ENCODE peak calls at places on chromosomes 13 and 19, in five cellular contexts. P is tibial nerve, R is ovary, I is fibroblast of lung, K is GM12878. E is an unnamed sample. For H3K36me3, the result is how much of the 10 kb centered on the place peaks cover.

GRCh38 chr19:8261347-8261746 is 46.8 kb downstream of the CD320 start:
- DNase-seq in P (no peak), R (no peak), I (no peak), K (no peak), E (no peak)

GRCh38 chr19:29528350-29528945 is 2.7 kb downstream of the VSTM2B start:
- DNase-seq in P (no peak), R (peak), I (peak), K (peak), E (peak)

GRCh38 chr19:5690955-5691204 is 785 bp downstream of the RPL36 start:
- DNase-seq in P (no peak), R (no peak), I (no peak), K (no peak), E (no peak)

GRCh38 chr19:54473071-54473941 is at the start of gene CDC42EP5:
- DNase-seq in P (peak), R (peak), I (peak), K (no peak), E (no peak)

GRCh38 chr13:102816633-102817032 is 17.7 kb downstream of the BIVM start:
- DNase-seq in P (no peak), R (no peak), I (peak), K (no peak), E (no peak)

GRCh38 chr19:42283248-42284065 is 14.4 kb downstream of the CIC start:
- DNase-seq in P (peak), R (peak), I (peak), K (peak), E (peak)

GRCh38 chr13:90416519-90416918 is 931.0 kb upstream of the MIR17HG start:
- DNase-seq in P (no peak), R (no peak), I (peak), K (no peak), E (no peak)

GRCh38 chr13:106349080-106349841 is 186.2 kb downstream of the EFNB2 start:
- DNase-seq in P (no peak), R (no peak), I (peak), K (no peak), E (no peak)

GRCh38 chr19:55454787-55455243 is 6.6 kb downstream of the ISOC2 start:
- DNase-seq in P (no peak), R (no peak), I (no peak), K (no peak), E (no peak)

GRCh38 chr13:73158851-73159250 is 100.0 kb downstream of the KLF5 start:
- DNase-seq in P (no peak), R (no peak), I (peak), K (no peak), E (no peak)

GRCh38 chr13:111359237-111359915 is 38.9 kb downstream of the TEX29 start:
- DNase-seq in P (no peak), R (no peak), I (no peak), K (no peak), E (no peak)

GRCh38 chr19:55753401-55753800 is 5.5 kb upstream of the RFPL4A start:
- DNase-seq in P (no peak), R (no peak), I (no peak), K (no peak), E (no peak)

GRCh38 chr19:54523403-54523802 is 20.8 kb downstream of the LAIR2 start:
- DNase-seq in P (no peak), R (no peak), I (peak), K (peak), E (peak)

GRCh38 chr19:51830263-51830662 is 35.3 kb downstream of the FPR3 start:
- DNase-seq in P (no peak), R (no peak), I (no peak), K (no peak), E (no peak)

GRCh38 chr19:55626350-55626749 is 2.0 kb upstream of the ZNF784 start:
- DNase-seq in P (no peak), R (no peak), I (no peak), K (no peak), E (no peak)

GRCh38 chr13:75219479-75220237 is 262.3 kb downstream of the TBC1D4 start:
- DNase-seq in P (peak), R (peak), I (peak), K (peak), E (peak)

GRCh38 chr13:40420160-40420740 is 246.2 kb downstream of the FOXO1 start:
- DNase-seq in P (no peak), R (no peak), I (no peak), K (no peak), E (no peak)

GRCh38 chr13:113887700-113888201 is 23.9 kb upstream of the GAS6 start:
- DNase-seq in P (no peak), R (no peak), I (peak), K (no peak), E (no peak)

GRCh38 chr19:58361900-58362271 is 665 bp downstream of the ZNF497 start:
- DNase-seq in P (no peak), R (peak), I (no peak), K (no peak), E (peak)

GRCh38 chr13:94708031-94708571 is 4.2 kb downstream of the SOX21 start:
- DNase-seq in P (no peak), R (no peak), I (no peak), K (no peak), E (no peak)

GRCh38 chr19:43624933-43625332 is 5.5 kb upstream of the ZNF428 start:
- DNase-seq in P (no peak), R (peak), I (no peak), K (no peak), E (peak)

GRCh38 chr13:72652681-72653080 is 74.7 kb downstream of the MZT1 start:
- DNase-seq in P (no peak), R (no peak), I (peak), K (no peak), E (no peak)

GRCh38 chr13:21402586-21403307 is 56.4 kb downstream of the ZDHHC20 start:
- DNase-seq in P (no peak), R (no peak), I (peak), K (no peak), E (no peak)

GRCh38 chr13:99967884-99968520 is 3.6 kb downstream of the ZIC5 start:
- DNase-seq in P (no peak), R (no peak), I (no peak), K (no peak), E (no peak)

GRCh38 chr13:33092422-33092987 is 76.3 kb downstream of the KL start:
- DNase-seq in P (no peak), R (no peak), I (no peak), K (no peak), E (no peak)

GRCh38 chr19:21463449-21464105 is 41.8 kb upstream of the ZNF429 start:
- DNase-seq in P (no peak), R (peak), I (peak), K (no peak), E (peak)

GRCh38 chr19:29508181-29508580 is 17.6 kb upstream of the VSTM2B start:
- DNase-seq in P (no peak), R (no peak), I (no peak), K (no peak), E (no peak)

GRCh38 chr19:45527731-45528130 is 20.5 kb downstream of the VASP start:
- DNase-seq in P (no peak), R (no peak), I (no peak), K (no peak), E (no peak)

GRCh38 chr13:70189981-70190380 is 81.7 kb upstream of the KLHL1 start:
- DNase-seq in P (no peak), R (no peak), I (no peak), K (no peak), E (no peak)

GRCh38 chr19:51226068-51226467 is 1.2 kb downstream of the CD33 start:
- DNase-seq in P (no peak), R (no peak), I (no peak), K (no peak), E (no peak)

GRCh38 chr19:18435185-18435841 is 2.6 kb downstream of the ISYNA1 start:
- DNase-seq in P (no peak), R (peak), I (no peak), K (no peak), E (no peak)

GRCh38 chr13:30355839-30356238 is 48.5 kb upstream of the KATNAL1 start:
- DNase-seq in P (no peak), R (no peak), I (no peak), K (no peak), E (no peak)
- H3K4me3 ChIP-seq in P (no peak), R (no peak), I (no peak), K (no peak), E (no peak)

DNA sequence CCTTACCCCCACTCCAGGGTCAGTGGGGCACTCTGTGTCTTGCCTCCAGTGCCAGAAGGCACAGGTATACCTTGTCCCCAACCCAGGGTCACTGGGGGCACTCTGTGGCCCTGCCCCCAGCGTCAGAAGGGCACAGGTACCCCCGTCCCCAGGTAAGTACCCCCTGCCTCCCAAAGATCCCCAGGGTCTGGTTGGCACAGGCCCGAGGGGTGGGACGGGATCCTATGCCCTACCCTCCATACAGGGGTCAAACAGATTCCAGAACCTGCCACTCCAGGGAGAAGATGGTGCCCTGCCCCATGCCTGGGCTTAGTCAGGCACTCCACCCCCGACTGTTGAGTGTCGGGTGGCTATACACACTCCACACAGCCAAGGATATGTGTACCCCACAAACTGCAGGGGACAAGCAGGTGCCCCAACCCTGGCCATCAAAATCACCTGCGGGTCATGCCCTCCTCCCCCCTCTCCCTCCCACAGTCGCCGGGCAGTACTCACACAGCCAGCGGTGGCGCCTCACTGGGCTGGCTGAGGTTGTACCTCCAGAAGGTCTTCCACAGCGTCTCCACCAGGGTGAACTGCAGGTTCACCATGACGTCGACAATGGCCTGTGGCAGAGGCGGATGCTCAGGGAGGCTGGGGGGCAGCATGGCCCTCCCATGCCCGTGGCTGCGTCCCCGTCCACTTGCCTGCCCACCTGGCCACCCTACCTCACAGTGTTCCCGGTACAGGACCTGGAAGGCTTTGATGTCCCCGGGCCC is 13.8 kb downstream of the DCAF15 start:
- DNase-seq in P (no peak), R (no peak), I (no peak), K (no peak), E (no peak)
- H3K36me3 ChIP-seq in P (under half), R (under half), I (under half), K (under half), E (under half)

DNA sequence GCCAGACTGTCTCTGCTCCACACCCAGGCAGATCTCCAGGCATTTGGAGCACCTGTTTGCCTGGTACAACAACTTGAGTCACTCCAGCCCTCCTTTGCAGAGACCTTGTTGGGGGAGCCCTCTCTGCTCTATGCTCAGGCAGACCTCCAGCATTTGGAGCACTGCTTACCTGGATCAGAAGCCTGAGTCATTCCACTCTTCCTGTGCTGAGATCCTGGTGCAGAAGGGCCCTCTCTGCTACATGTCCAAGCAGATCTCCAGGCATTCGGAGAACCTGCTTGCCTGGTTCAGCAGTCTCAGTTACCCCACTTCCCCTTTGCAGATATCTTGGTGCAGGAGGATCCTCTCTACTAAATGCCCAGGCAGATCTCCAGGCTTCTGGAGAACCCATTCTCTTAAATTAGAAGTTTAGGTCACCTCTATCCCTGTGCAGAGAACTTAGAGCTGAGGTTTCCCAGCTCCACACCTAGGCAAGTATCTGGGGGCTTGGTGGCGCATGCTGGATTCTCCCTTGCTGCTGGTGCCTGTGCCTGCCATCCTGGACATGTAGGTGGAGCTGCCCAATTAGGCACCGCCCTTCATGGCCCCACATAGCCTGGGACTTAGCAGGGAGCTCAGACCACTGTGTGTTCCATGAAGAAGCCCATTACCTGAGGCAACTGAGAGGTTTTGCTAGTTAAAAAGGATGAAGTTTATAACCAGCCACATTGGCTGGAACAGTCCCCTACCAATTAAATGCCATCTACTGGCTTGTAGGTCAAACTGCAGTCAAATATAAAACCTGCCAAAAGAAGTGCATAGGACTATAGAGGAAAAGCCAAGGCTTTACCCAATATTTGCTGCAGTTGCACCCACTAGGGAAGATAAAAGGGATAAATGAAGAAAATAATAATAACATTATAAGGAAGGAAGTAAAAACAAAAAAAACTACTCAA is 97.6 kb upstream of the SLITRK6 start:
- DNase-seq in P (no peak), R (no peak), I (no peak), K (no peak), E (no peak)
- TF ChIP-seq CTCF in P (no peak), R (no peak), I (peak), K (no peak), E (no peak)

GRCh38 chr19:1503089-1503924 is 9.5 kb downstream of the ADAMTSL5 start:
- DNase-seq in P (no peak), R (no peak), I (no peak), K (no peak), E (peak)
- H3K4me3 ChIP-seq in P (peak), R (no peak), I (peak), K (no peak), E (no peak)

GRCh38 chr19:49106648-49107135 is 7.5 kb upstream of the LIN7B start:
- DNase-seq in P (no peak), R (no peak), I (peak), K (no peak), E (no peak)
- H3K36me3 ChIP-seq in P (under half), R (under half), I (under half), K (under half), E (under half)

GRCh38 chr19:10991521-10992081 is 30.8 kb downstream of the SMARCA4 start:
- DNase-seq in P (no peak), R (no peak), I (no peak), K (no peak), E (no peak)
- TF ChIP-seq CTCF in P (no peak), R (no peak), I (no peak), K (no peak), E (no peak)

DNA sequence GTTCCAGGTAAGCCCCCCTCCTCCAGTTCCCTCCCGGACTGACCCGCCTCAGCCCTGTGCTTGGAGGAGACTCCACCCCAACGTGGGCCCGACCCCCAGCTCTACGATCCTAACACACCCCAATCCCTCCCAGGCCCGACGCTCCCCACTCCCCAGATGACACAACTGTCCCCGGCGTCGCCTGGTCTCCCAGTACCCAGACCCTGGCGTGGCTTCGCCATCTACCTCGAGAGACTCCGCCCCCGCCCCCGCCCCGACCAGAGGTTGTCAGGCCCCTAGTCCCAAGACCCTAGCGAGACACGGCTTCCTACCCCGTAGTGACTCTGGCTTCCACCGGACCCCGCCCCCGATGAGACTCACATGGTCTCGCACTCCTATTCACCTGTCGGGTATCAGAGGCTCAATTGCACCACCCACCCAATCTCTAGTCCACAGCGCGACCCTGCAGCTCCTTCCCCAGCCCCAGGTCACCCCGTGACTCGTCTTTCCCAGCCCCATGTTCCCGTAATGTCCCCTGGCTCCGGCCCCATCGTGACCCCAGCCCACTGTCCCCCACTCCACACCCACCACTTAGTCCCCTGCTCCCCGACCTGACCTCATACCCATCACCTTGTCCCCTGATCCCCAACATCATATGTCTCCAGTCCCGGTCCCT is 2.9 kb downstream of the CD37 start:
- DNase-seq in P (no peak), R (peak), I (no peak), K (no peak), E (no peak)
- H3K4me3 ChIP-seq in P (peak), R (peak), I (no peak), K (no peak), E (peak)

DNA sequence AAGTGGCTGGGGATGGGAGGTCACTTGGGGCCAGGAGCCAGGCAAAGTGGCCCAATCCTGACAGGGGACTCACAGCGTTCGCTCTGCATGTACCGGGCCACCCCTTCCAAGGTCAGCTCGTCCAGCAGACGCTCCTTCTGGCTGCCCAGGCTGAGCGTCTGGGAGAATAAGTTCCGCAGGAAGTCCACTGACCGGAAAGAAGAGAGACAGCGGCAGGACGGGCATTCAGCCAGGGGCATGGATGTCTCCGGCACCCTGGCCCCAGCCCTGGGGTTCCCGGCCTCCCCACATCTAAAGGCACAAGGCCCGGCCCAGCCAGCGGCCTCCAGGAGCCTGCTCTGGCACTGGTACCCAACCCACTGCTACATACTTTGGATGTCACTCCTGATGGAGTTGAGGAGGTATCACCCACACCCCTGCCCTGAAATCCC is 6.1 kb downstream of the SIRT2 start:
- DNase-seq in P (no peak), R (no peak), I (no peak), K (no peak), E (no peak)
- H3K36me3 ChIP-seq in P (under half), R (under half), I (under half), K (under half), E (under half)